ENCODE peak calls at places on chromosomes 4 and X, in nine cellular contexts. Q, W, R, K, F, V, L, E and P are unnamed samples.

GRCh38 chr4:61294001-61294400 is 93.9 kb downstream of the ADGRL3 start:
- DNase-seq in Q (no peak), W (no peak), R (no peak), K (no peak), F (no peak), V (no peak), L (no peak), E (no peak), P (no peak)

GRCh38 chr4:159735281-159736207 is 632.7 kb downstream of the RAPGEF2 start:
- DNase-seq in Q (no peak), W (no peak), R (no peak), K (no peak), F (no peak), V (no peak), L (no peak), E (no peak), P (no peak)

GRCh38 chrX:43882294-43882681 is at the start of gene MAOB:
- DNase-seq in Q (peak; percentile 37), W (no peak), R (no peak), K (peak; percentile 63), F (no peak), V (peak; percentile 54), L (no peak), E (no peak), P (no peak)

GRCh38 chr4:114043116-114043515 is 63.7 kb upstream of the ARSJ start:
- DNase-seq in Q (no peak), W (no peak), R (no peak), K (no peak), F (no peak), V (no peak), L (no peak), E (no peak), P (no peak)

GRCh38 chr4:140078366-140078765 is 75.6 kb downstream of the MAML3 start:
- DNase-seq in Q (no peak), W (no peak), R (no peak), K (no peak), F (no peak), V (no peak), L (no peak), E (no peak), P (no peak)

GRCh38 chrX:130770615-130771014 is 132.4 kb downstream of the ENOX2 start:
- DNase-seq in Q (no peak), W (no peak), R (peak; percentile 13), K (no peak), F (peak; percentile 89), V (no peak), L (no peak), E (no peak), P (no peak)

GRCh38 chrX:154096140-154097002 is 1.1 kb downstream of the MECP2 start:
- DNase-seq in Q (no peak), W (peak; percentile 25), R (no peak), K (peak; percentile 39), F (peak; percentile 9), V (no peak), L (peak; percentile 23), E (no peak), P (no peak)

GRCh38 chr4:153205757-153206156 is 1.5 kb downstream of the TRIM2 start:
- DNase-seq in Q (peak; percentile 56), W (peak; percentile 35), R (no peak), K (no peak), F (peak; percentile 76), V (no peak), L (no peak), E (no peak), P (no peak)

GRCh38 chrX:71545364-71545763 is 12.5 kb downstream of the OGT start:
- DNase-seq in Q (no peak), W (no peak), R (no peak), K (peak; percentile 80), F (no peak), V (no peak), L (no peak), E (no peak), P (no peak)

GRCh38 chrX:136202889-136203288 is 48.3 kb downstream of the MAP7D3 start:
- DNase-seq in Q (no peak), W (no peak), R (no peak), K (no peak), F (peak; percentile 64), V (no peak), L (no peak), E (no peak), P (no peak)

GRCh38 chr4:24168658-24169057 is 278.8 kb upstream of the PPARGC1A start:
- DNase-seq in Q (no peak), W (no peak), R (no peak), K (no peak), F (no peak), V (no peak), L (no peak), E (no peak), P (no peak)

GRCh38 chr4:8517946-8518345 is 62.2 kb upstream of the GPR78 start:
- DNase-seq in Q (no peak), W (no peak), R (no peak), K (no peak), F (no peak), V (no peak), L (no peak), E (no peak), P (no peak)

GRCh38 chr4:102524691-102525090 is 23.5 kb downstream of the NFKB1 start:
- DNase-seq in Q (no peak), W (no peak), R (no peak), K (no peak), F (no peak), V (no peak), L (no peak), E (no peak), P (no peak)

GRCh38 chr4:105472871-105473339 is 957 bp downstream of the PPA2 start:
- DNase-seq in Q (no peak), W (no peak), R (no peak), K (no peak), F (peak; percentile 3), V (no peak), L (no peak), E (no peak), P (no peak)

GRCh38 chr4:181225616-181226261 is 1017.5 kb upstream of the TENM3 start:
- DNase-seq in Q (no peak), W (no peak), R (no peak), K (no peak), F (no peak), V (no peak), L (no peak), E (no peak), P (no peak)

GRCh38 chr4:24473309-24473721 is 111.0 kb downstream of the DHX15 start:
- DNase-seq in Q (no peak), W (no peak), R (no peak), K (peak; percentile 62), F (peak; percentile 38), V (peak; percentile 56), L (peak; percentile 49), E (no peak), P (no peak)

GRCh38 chr4:11397146-11397545 is 31.5 kb downstream of the HS3ST1 start:
- DNase-seq in Q (no peak), W (no peak), R (no peak), K (no peak), F (peak; percentile 20), V (no peak), L (no peak), E (no peak), P (no peak)

GRCh38 chr4:152269448-152270191 is 266.3 kb downstream of the FBXW7 start:
- DNase-seq in Q (no peak), W (no peak), R (no peak), K (no peak), F (no peak), V (no peak), L (no peak), E (no peak), P (no peak)

GRCh38 chr4:105859233-105859632 is 36.0 kb upstream of the NPNT start:
- DNase-seq in Q (no peak), W (no peak), R (peak; percentile 23), K (no peak), F (peak; percentile 82), V (no peak), L (no peak), E (no peak), P (no peak)

GRCh38 chr4:23320881-23321612 is 568.8 kb downstream of the PPARGC1A start:
- DNase-seq in Q (no peak), W (no peak), R (no peak), K (no peak), F (no peak), V (no peak), L (no peak), E (no peak), P (no peak)

GRCh38 chrX:144219035-144219434 is 335.2 kb downstream of the UBE2NL start:
- DNase-seq in Q (peak; percentile 26), W (no peak), R (no peak), K (no peak), F (peak; percentile 44), V (no peak), L (no peak), E (no peak), P (no peak)

GRCh38 chrX:19543951-19544359 is 28.6 kb upstream of the MAP3K15 start:
- DNase-seq in Q (no peak), W (no peak), R (no peak), K (peak; percentile 39), F (no peak), V (no peak), L (no peak), E (no peak), P (no peak)

GRCh38 chr4:20318011-20318898 is 66.5 kb downstream of the SLIT2 start:
- DNase-seq in Q (no peak), W (no peak), R (no peak), K (no peak), F (no peak), V (no peak), L (no peak), E (no peak), P (no peak)

GRCh38 chr4:38509551-38509950 is 154.4 kb upstream of the KLF3 start:
- DNase-seq in Q (no peak), W (no peak), R (no peak), K (no peak), F (no peak), V (no peak), L (no peak), E (no peak), P (no peak)

GRCh38 chrX:48071064-48071985 is at the start of gene ZNF630:
- DNase-seq in Q (peak; percentile 82), W (peak; percentile 60), R (no peak), K (peak; percentile 78), F (peak; percentile 72), V (peak; percentile 67), L (no peak), E (peak; percentile 20), P (peak; percentile 60)

GRCh38 chrX:107574054-107574683 is 54.1 kb upstream of the PRPS1 start:
- DNase-seq in Q (no peak), W (no peak), R (peak; percentile 45), K (no peak), F (peak; percentile 84), V (no peak), L (no peak), E (no peak), P (no peak)

GRCh38 chr4:147941373-147941772 is 209.5 kb downstream of the ARHGAP10 start:
- DNase-seq in Q (no peak), W (no peak), R (no peak), K (no peak), F (no peak), V (no peak), L (no peak), E (no peak), P (no peak)

GRCh38 chr4:106502106-106502699 is 133.6 kb upstream of the GIMD1 start:
- DNase-seq in Q (peak; percentile 64), W (peak; percentile 43), R (peak; percentile 7), K (peak; percentile 74), F (peak; percentile 77), V (peak; percentile 45), L (peak; percentile 17), E (no peak), P (peak; percentile 5)

GRCh38 chrX:1506916-1507315 is 30.1 kb downstream of the P2RY8 start:
- DNase-seq in Q (no peak), W (no peak), R (no peak), K (no peak), F (no peak), V (no peak), L (peak; percentile 2), E (no peak), P (no peak)

GRCh38 chr4:28774344-28774743 is 1913.7 kb downstream of the STIM2 start:
- DNase-seq in Q (no peak), W (no peak), R (no peak), K (no peak), F (no peak), V (no peak), L (no peak), E (no peak), P (no peak)

GRCh38 chr4:2948895-2949781 is 14.1 kb downstream of the NOP14 start:
- DNase-seq in Q (peak; percentile 62), W (no peak), R (no peak), K (peak; percentile 77), F (peak; percentile 30), V (no peak), L (no peak), E (no peak), P (no peak)